ENCODE peak calls at places on chromosomes 2 and 18, in six cellular contexts. T is gastrocnemius medialis; D is kidney; A is lower lobe of right lung; Z is CD8-positive, alpha-beta T cell; X is heart left ventricle. I is an unnamed sample. For H3K36me3, the result is how much of the 10 kb centered on the place peaks cover.

GRCh38 chr2:44360749-44361329 is 455 bp downstream of the PREPL start:
- DNase-seq in T (no peak), D (no peak), A (no peak), Z (no peak), X (no peak), I (peak)

GRCh38 chr2:31138037-31138962 is at the start of gene GALNT14:
- DNase-seq in T (peak), D (peak), A (peak), Z (no peak), X (peak), I (peak)

GRCh38 chr2:43749583-43749982 is 24.3 kb upstream of the DYNC2LI1 start:
- DNase-seq in T (no peak), D (no peak), A (no peak), Z (no peak), X (no peak), I (no peak)

GRCh38 chr18:9726175-9726574 is 18.1 kb downstream of the RAB31 start:
- DNase-seq in T (no peak), D (no peak), A (no peak), Z (no peak), X (no peak), I (no peak)

GRCh38 chr2:27370816-27371620 is 602 bp downstream of the SNX17 start:
- DNase-seq in T (peak), D (peak), A (no peak), Z (no peak), X (no peak), I (no peak)

GRCh38 chr2:60652822-60653315 is 99.4 kb upstream of the BCL11A start:
- DNase-seq in T (no peak), D (no peak), A (no peak), Z (no peak), X (no peak), I (no peak)

GRCh38 chr2:197052371-197052770 is 125.9 kb upstream of the PGAP1 start:
- DNase-seq in T (no peak), D (no peak), A (no peak), Z (no peak), X (no peak), I (no peak)

GRCh38 chr2:24269270-24269669 is 91.1 kb downstream of the ITSN2 start:
- DNase-seq in T (no peak), D (no peak), A (no peak), Z (no peak), X (no peak), I (no peak)

GRCh38 chr2:197137234-197137633 is 173.3 kb downstream of the ANKRD44 start:
- DNase-seq in T (no peak), D (no peak), A (no peak), Z (no peak), X (no peak), I (no peak)

GRCh38 chr2:11343626-11344341 is 652 bp downstream of the ROCK2 start:
- DNase-seq in T (peak), D (peak), A (peak), Z (peak), X (peak), I (peak)

GRCh38 chr2:190668892-190669291 is 20.0 kb downstream of the NAB1 start:
- DNase-seq in T (no peak), D (no peak), A (no peak), Z (no peak), X (no peak), I (no peak)

GRCh38 chr2:230170532-230170931 is 49.3 kb downstream of the SP110 start:
- DNase-seq in T (no peak), D (no peak), A (no peak), Z (no peak), X (no peak), I (no peak)

GRCh38 chr2:11505652-11506610 is 27.9 kb upstream of the GREB1 start:
- DNase-seq in T (no peak), D (no peak), A (no peak), Z (no peak), X (no peak), I (no peak)

GRCh38 chr2:162143969-162144368 is 8.1 kb downstream of the GCG start:
- DNase-seq in T (no peak), D (no peak), A (no peak), Z (no peak), X (no peak), I (no peak)

GRCh38 chr18:69659142-69659651 is 258.5 kb downstream of the DOK6 start:
- DNase-seq in T (no peak), D (no peak), A (no peak), Z (no peak), X (no peak), I (no peak)

GRCh38 chr2:237144516-237144915 is 58.8 kb downstream of the COPS8 start:
- DNase-seq in T (no peak), D (no peak), A (no peak), Z (no peak), X (no peak), I (no peak)

GRCh38 chr18:72187956-72188355 is 356.2 kb downstream of the CBLN2 start:
- DNase-seq in T (no peak), D (no peak), A (no peak), Z (no peak), X (no peak), I (no peak)

GRCh38 chr2:26488463-26489212 is 10.7 kb upstream of the OTOF start:
- DNase-seq in T (no peak), D (peak), A (peak), Z (no peak), X (no peak), I (no peak)

GRCh38 chr18:72675394-72675793 is 131.3 kb upstream of the CBLN2 start:
- DNase-seq in T (no peak), D (no peak), A (no peak), Z (no peak), X (no peak), I (no peak)

GRCh38 chr2:63875143-63875542 is 33.4 kb downstream of the UGP2 start:
- DNase-seq in T (no peak), D (no peak), A (no peak), Z (no peak), X (no peak), I (no peak)

GRCh38 chr18:76454429-76454828 is 40.6 kb downstream of the ZNF516 start:
- DNase-seq in T (no peak), D (no peak), A (no peak), Z (no peak), X (no peak), I (no peak)

GRCh38 chr2:219010162-219010756 is 17.0 kb upstream of the CRYBA2 start:
- DNase-seq in T (no peak), D (no peak), A (no peak), Z (no peak), X (no peak), I (no peak)

GRCh38 chr2:74985983-74986382 is 27.5 kb downstream of the POLE4 start:
- DNase-seq in T (no peak), D (no peak), A (no peak), Z (no peak), X (peak), I (no peak)

GRCh38 chr2:24613154-24613814 is 122.2 kb downstream of the NCOA1 start:
- DNase-seq in T (peak), D (no peak), A (no peak), Z (no peak), X (no peak), I (no peak)

GRCh38 chr2:62423883-62424458 is 82.0 kb downstream of the TMEM17 start:
- DNase-seq in T (no peak), D (no peak), A (no peak), Z (no peak), X (no peak), I (no peak)

GRCh38 chr2:242031481-242032019 is 162.0 kb downstream of the RTP5 start:
- DNase-seq in T (no peak), D (no peak), A (no peak), Z (peak), X (peak), I (peak)

GRCh38 chr18:13813271-13813849 is 10.6 kb upstream of the MC5R start:
- DNase-seq in T (no peak), D (no peak), A (no peak), Z (peak), X (no peak), I (no peak)

GRCh38 chr2:219571311-219572236 is at the start of gene OBSL1:
- DNase-seq in T (peak), D (peak), A (peak), Z (no peak), X (peak), I (peak)

GRCh38 chr2:158009425-158009824 is 92.3 kb upstream of the UPP2 start:
- DNase-seq in T (no peak), D (no peak), A (no peak), Z (no peak), X (no peak), I (no peak)

GRCh38 chr2:46988733-46989481 is 73.3 kb upstream of the MCFD2 start:
- DNase-seq in T (no peak), D (no peak), A (no peak), Z (no peak), X (no peak), I (no peak)

GRCh38 chr2:45918816-45919655 is 267.6 kb downstream of the PRKCE start:
- DNase-seq in T (no peak), D (no peak), A (no peak), Z (no peak), X (no peak), I (no peak)

GRCh38 chr2:57437077-57437476 is 609.5 kb upstream of the VRK2 start:
- DNase-seq in T (no peak), D (no peak), A (no peak), Z (no peak), X (no peak), I (no peak)

GRCh38 chr18:74278983-74279382 is 12.8 kb downstream of the CYB5A start:
- DNase-seq in T (no peak), D (no peak), A (no peak), Z (no peak), X (no peak), I (no peak)

GRCh38 chr2:213649176-213649575 is 364.9 kb downstream of the SPAG16 start:
- DNase-seq in T (no peak), D (no peak), A (no peak), Z (no peak), X (no peak), I (no peak)

GRCh38 chr2:72630767-72631166 is 195.1 kb downstream of the EXOC6B start:
- DNase-seq in T (no peak), D (no peak), A (no peak), Z (no peak), X (no peak), I (no peak)

GRCh38 chr2:105468655-105469042 is 69.8 kb upstream of the FHL2 start:
- DNase-seq in T (no peak), D (no peak), A (no peak), Z (no peak), X (no peak), I (no peak)

GRCh38 chr2:54578668-54579045 is 122.5 kb downstream of the SPTBN1 start:
- DNase-seq in T (no peak), D (no peak), A (no peak), Z (no peak), X (no peak), I (no peak)

GRCh38 chr2:64780041-64780440 is 126.3 kb upstream of the SERTAD2 start:
- DNase-seq in T (no peak), D (no peak), A (no peak), Z (no peak), X (no peak), I (no peak)

GRCh38 chr2:181104512-181105121 is 124.2 kb downstream of the UBE2E3 start:
- DNase-seq in T (no peak), D (no peak), A (no peak), Z (no peak), X (no peak), I (no peak)

GRCh38 chr2:152729844-152730243 is 11.4 kb downstream of the ARL6IP6 start:
- DNase-seq in T (no peak), D (no peak), A (no peak), Z (no peak), X (no peak), I (no peak)

GRCh38 chr2:152730591-152731333 is 12.3 kb downstream of the ARL6IP6 start:
- DNase-seq in T (no peak), D (no peak), A (no peak), Z (peak), X (no peak), I (no peak)
- H3K4me3 ChIP-seq in T (no peak), D (no peak), A (no peak), Z (no peak), X (no peak), I (no peak)

DNA sequence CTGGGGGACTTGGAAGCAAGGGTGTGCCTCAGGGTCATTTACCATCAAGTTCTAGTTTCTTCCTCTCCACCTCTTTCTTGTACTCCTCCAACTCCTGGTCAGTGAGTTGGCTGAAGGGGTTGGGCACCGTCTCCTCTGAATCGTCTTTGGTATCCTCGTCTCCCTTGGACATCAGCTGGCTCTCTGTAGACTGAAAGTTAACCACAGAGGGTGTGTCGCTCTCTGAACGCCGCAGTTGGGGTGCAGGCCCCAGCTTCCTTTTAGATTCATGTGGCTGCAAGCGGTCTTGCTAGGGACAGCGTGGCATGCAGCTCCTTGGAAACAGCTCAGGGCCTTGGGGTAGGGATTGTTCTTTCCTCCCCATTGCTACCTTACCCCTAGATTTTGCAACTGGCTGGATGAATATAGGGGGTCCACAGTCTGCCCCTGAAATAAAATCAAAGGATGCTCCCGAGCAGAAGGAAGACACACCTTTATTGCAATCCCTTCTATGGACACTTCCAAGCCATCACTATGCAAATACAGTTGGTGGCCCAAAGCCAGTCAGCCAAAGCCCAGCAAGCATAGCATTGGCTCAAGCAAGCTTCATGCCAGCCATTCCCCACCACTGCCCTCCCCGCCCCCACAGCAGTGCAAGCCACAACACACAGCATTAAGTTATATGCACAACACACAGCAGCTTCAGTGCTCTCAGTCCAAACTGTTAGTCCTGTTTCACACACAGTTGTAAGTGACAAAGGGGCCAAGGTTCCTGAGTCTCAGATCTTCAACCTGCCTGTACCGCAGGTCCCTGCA is 93.2 kb downstream of the ADD2 start:
- DNase-seq in T (no peak), D (no peak), A (no peak), Z (no peak), X (no peak), I (no peak)
- H3K36me3 ChIP-seq in T (under half), D (under half), A (under half), Z (under half), X (under half), I (under half)

DNA sequence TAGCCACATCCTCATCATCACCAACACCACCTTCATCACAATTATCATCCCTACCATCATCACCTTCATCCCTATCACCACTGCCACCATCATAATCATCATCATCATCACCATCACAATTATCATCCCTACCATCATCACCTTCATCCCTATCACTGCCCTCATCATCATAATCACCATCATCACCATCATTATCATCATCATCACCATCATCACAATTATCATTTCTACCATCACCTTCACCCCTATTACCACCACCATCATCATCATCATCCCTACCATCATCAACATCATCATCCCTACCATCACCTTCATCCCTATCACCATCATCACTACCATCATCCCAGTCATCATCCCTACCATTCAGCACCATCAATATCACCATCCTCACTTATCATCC is 140.5 kb downstream of the LOXHD1 start:
- DNase-seq in T (no peak), D (no peak), A (no peak), Z (no peak), X (no peak), I (no peak)
- H3K27ac ChIP-seq in T (no peak), D (no peak), A (no peak), Z (no peak), X (no peak), I (no peak)

DNA sequence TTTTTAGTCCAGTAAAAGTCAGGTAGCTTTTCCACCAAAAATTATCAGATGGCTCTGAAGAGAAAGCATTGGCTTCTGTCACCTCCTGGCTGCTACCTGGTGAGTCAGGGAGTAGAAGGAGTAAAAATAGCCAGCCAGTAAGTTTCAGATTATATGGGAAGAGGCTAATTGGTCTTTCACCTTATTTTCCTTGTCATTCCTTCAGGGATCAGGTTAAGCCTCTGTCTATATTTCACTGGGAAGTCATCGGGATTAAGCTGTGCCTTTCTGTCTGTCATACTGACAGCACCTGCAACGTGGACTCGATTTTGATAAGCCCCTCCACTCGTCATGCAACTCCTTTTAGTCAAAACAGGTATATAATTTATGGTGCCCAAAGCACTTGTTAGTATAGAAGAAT is 380.7 kb upstream of the CELF4 start:
- DNase-seq in T (no peak), D (no peak), A (no peak), Z (no peak), X (no peak), I (no peak)
- H3K4me3 ChIP-seq in T (no peak), D (no peak), A (no peak), Z (no peak), X (no peak), I (no peak)

DNA sequence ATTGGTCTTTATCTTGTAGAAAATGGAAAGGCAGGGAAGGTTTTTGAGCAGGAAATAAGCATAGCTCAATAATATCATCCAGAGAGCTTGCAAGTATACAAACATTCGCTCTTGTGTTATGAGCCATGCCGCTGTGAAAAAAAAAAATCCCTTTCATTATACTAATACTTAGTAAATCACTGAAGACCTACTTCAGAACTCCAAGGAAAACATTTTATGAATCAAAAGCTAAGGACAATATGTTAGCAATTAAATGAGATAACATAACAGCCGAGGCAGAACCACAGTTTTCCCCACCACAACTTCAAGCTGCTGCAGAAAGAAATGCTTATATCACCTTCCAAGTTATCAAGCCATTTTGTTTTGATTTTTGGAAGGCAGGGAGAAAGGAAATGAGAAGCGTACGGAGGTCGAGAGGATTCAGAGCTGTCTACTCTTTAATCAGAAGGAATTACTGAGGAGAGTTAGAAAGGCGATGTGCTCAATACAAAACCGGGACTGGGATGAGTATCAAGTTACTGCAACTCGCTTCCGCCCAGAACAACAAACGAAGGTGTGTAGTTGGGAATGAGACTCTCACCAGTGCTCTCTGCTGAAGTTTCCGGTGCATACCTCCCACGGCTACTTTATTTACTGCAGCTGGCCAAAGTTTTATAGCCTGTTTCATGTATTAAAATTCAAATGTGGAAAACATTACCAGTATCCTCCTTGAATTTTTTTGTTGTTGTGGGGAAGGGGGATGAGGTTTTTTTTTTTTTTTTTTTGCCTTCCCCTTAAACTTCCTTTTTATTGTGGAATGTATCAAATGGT is 292.1 kb upstream of the CCDC68 start:
- DNase-seq in T (no peak), D (no peak), A (no peak), Z (no peak), X (no peak), I (no peak)
- H3K36me3 ChIP-seq in T (under half), D (under half), A (under half), Z (under half), X (half or more), I (under half)

GRCh38 chr18:58224425-58224750 is 180.4 kb downstream of the NEDD4L start:
- DNase-seq in T (no peak), D (no peak), A (no peak), Z (no peak), X (no peak), I (no peak)
- H3K27ac ChIP-seq in T (peak), D (peak), A (peak), Z (no peak), X (peak), I (no peak)

DNA sequence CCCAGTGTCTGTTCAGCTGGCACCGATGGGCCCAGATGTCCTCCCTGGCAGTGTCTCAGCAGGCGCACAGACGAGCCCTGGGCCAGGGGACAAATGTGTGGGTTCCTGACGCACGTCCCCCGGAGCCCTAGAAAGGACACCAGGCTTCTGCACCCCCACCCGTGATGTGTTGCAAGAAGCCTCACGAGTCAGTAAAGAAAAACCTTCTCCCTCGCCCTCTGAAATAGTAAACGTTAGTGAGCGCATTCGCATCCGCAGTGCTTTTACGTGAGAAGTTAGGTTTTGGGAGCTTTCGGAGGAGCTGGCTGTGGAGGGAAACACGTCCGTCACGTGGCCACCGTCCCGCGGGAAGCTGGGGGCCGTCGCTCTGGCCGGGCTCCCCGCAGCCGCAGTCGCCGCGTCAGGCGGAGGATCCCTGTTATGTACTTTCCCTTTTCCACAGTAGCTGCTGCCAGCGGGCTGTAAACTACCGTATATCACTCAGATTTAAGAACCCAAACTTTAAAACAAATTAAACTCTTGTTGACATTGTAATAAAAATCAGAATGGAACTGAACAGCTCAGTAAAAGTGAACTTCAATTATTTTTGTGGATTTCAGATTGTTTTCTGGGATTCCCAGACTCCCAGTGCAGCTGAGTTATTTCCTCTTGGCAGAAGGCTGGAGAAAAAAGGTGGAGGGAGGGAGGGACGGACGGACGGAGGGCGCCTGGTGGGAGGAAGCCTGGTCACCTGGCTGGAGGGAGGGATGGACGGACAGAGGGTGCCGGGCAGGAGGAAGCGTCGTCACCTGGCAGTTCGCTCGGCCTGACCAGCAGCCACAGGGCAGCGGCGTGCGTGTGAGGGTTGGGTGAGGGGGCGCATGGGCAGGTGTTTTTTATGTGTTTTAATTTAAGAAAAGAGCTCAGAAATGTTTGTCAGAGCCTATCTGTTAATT is 112.1 kb downstream of the NFATC1 start:
- DNase-seq in T (peak), D (peak), A (peak), Z (no peak), X (peak), I (peak)
- H3K4me3 ChIP-seq in T (peak), D (peak), A (peak), Z (peak), X (peak), I (peak)